ENCODE peak calls at places on chromosomes 6 and 20, in six cellular contexts. D, G, Z, A, V and W are unnamed samples.

GRCh38 chr20:20561172-20561571 is 151.3 kb downstream of the RALGAPA2 start:
- DNase-seq in D (no peak), V (no peak), G (no peak), A (no peak), Z (no peak), W (no peak)

GRCh38 chr6:94645191-94645590 is 932.1 kb upstream of the MANEA start:
- DNase-seq in D (no peak), G (no peak), A (no peak), Z (no peak), V (no peak), W (no peak)

GRCh38 chr6:20126789-20127653 is 85.2 kb downstream of the MBOAT1 start:
- DNase-seq in V (peak), A (peak), Z (peak), G (peak), D (peak), W (peak)

GRCh38 chr6:84033523-84034451 is at the start of gene MRAP2:
- DNase-seq in Z (peak), D (peak), V (no peak), G (no peak), A (no peak), W (peak)

GRCh38 chr20:53408728-53409157 is 184.9 kb downstream of the ZNF217 start:
- DNase-seq in A (no peak), Z (no peak), D (no peak), V (no peak), G (peak), W (peak)

GRCh38 chr20:62606551-62607201 is 35.6 kb upstream of the SLCO4A1 start:
- DNase-seq in A (no peak), G (no peak), V (peak), D (no peak), Z (no peak), W (peak)

GRCh38 chr6:160036790-160037206 is 67.9 kb downstream of the IGF2R start:
- DNase-seq in D (no peak), Z (no peak), V (no peak), A (peak), G (peak), W (peak)

GRCh38 chr6:46505693-46506512 is 14.7 kb upstream of the RCAN2 start:
- DNase-seq in V (no peak), Z (no peak), G (no peak), D (no peak), A (no peak), W (no peak)

GRCh38 chr20:58017970-58018530 is 210.4 kb downstream of the ANKRD60 start:
- DNase-seq in V (no peak), D (no peak), A (no peak), Z (no peak), G (no peak), W (no peak)

GRCh38 chr6:42047790-42048405 is 2.4 kb upstream of the TAF8 start:
- DNase-seq in Z (peak), D (no peak), V (peak), G (no peak), A (no peak), W (no peak)

GRCh38 chr6:37624121-37624520 is 73.6 kb downstream of the MDGA1 start:
- DNase-seq in D (no peak), G (no peak), Z (no peak), V (no peak), A (peak), W (no peak)

GRCh38 chr6:69796081-69796626 is 656 bp downstream of the LMBRD1 start:
- DNase-seq in A (peak), Z (no peak), V (peak), D (no peak), G (peak), W (peak)

GRCh38 chr6:46053034-46053933 is 37.6 kb upstream of the CLIC5 start:
- DNase-seq in G (no peak), Z (no peak), D (no peak), A (no peak), V (no peak), W (no peak)

GRCh38 chr20:5297280-5298004 is 19.3 kb downstream of the PROKR2 start:
- DNase-seq in G (no peak), D (no peak), Z (peak), V (no peak), A (no peak), W (no peak)

GRCh38 chr20:15889073-15889923 is 684.0 kb downstream of the KIF16B start:
- DNase-seq in A (no peak), D (no peak), Z (peak), G (no peak), V (no peak), W (no peak)

GRCh38 chr6:54516331-54516730 is 208.1 kb downstream of the TINAG start:
- DNase-seq in Z (no peak), D (no peak), G (no peak), V (no peak), A (peak), W (no peak)

GRCh38 chr6:125584468-125584939 is 164.9 kb upstream of the HEY2 start:
- DNase-seq in Z (no peak), V (no peak), D (peak), G (peak), A (peak), W (peak)

GRCh38 chr20:62751551-62752150 is 43.0 kb downstream of the NTSR1 start:
- DNase-seq in V (no peak), Z (no peak), A (no peak), D (no peak), G (no peak), W (no peak)

GRCh38 chr20:53872561-53873248 is 197.7 kb downstream of the BCAS1 start:
- DNase-seq in D (no peak), G (peak), A (no peak), V (peak), Z (no peak), W (peak)

GRCh38 chr6:4974962-4975361 is 28.9 kb downstream of the RPP40 start:
- DNase-seq in V (no peak), Z (no peak), G (no peak), D (no peak), A (no peak), W (no peak)
- H3K27ac ChIP-seq in V (no peak), Z (peak), G (no peak), D (no peak), A (no peak), W (no peak)

GRCh38 chr20:23317081-23317480 is 33.5 kb upstream of the NXT1 start:
- DNase-seq in D (no peak), V (no peak), A (no peak), Z (no peak), G (no peak), W (no peak)

GRCh38 chr20:23320317-23320716 is 30.3 kb upstream of the NXT1 start:
- DNase-seq in Z (peak), V (no peak), G (peak), A (peak), D (no peak), W (peak)

GRCh38 chr20:23314714-23315498 is 35.7 kb upstream of the NXT1 start:
- DNase-seq in V (no peak), A (no peak), Z (no peak), G (no peak), D (no peak), W (no peak)

GRCh38 chr20:23318347-23318746 is 32.2 kb upstream of the NXT1 start:
- DNase-seq in G (no peak), V (no peak), D (no peak), A (no peak), Z (no peak), W (no peak)

DNA sequence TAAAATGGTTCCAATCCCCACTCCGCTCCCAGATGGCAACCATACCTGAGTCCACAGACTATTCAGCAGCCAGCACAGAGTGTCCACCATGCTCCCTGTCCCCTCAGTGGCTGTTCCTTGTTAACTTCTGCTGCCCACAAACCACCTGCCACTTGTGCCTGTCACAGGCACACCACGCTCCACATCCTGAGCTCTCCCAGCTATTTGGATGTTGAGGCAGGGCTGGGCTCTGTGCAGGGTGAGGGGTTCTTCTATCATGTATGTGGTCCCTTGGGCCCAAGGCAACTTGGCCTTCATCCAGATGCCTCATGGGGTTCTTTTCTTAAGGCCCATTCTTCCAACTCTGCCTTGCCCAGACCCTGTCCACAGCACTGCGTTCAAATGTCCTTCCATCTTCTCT is 34.0 kb upstream of the NXT1 start:
- DNase-seq in A (no peak), D (no peak), G (no peak), V (no peak), Z (no peak), W (no peak)
- H3K4me2 ChIP-seq in A (no peak), D (no peak), G (no peak), V (no peak), Z (no peak), W (no peak)

GRCh38 chr6:25046942-25047341 is 111.2 kb upstream of the RIPOR2 start:
- DNase-seq in A (no peak), Z (no peak), G (no peak), V (no peak), D (no peak), W (no peak)
- H2AFZ ChIP-seq in A (no peak), Z (no peak), G (no peak), V (peak), D (no peak), W (no peak)

GRCh38 chr20:42005211-42005610 is 387.0 kb upstream of the CHD6 start:
- DNase-seq in G (no peak), Z (no peak), A (no peak), D (no peak), V (no peak), W (no peak)

GRCh38 chr20:42010090-42010489 is 391.9 kb upstream of the CHD6 start:
- DNase-seq in V (no peak), G (no peak), D (no peak), A (no peak), Z (no peak), W (no peak)

GRCh38 chr20:42003380-42003779 is 385.2 kb upstream of the CHD6 start:
- DNase-seq in A (no peak), D (no peak), V (no peak), Z (no peak), G (no peak), W (no peak)

GRCh38 chr20:42007251-42007650 is 389.1 kb upstream of the CHD6 start:
- DNase-seq in A (no peak), V (no peak), Z (no peak), G (no peak), D (no peak), W (no peak)
- H3K27ac ChIP-seq in A (no peak), V (no peak), Z (no peak), G (no peak), D (no peak), W (no peak)